ENCODE peak calls at places on chromosomes 1 and 21, in eight cellular contexts. One of them, this sample, is unnamed.
A peak's percentile ranks its signal among the peaks of the same experiment; 100 is the strongest.

GRCh38 chr1:42752284-42752683 is 12.2 kb upstream of the CLDN19 start:
- DNase-seq in fibroblast of lung: no peak
- DNase-seq in psoas muscle: no peak
- DNase-seq in pancreas: no peak
- DNase-seq in right atrium auricular region: no peak
- DNase-seq in IMR-90: no peak
- DNase-seq in mammary epithelial cell: no peak
- DNase-seq in cardiac fibroblast: no peak
- DNase-seq in this sample: no peak

GRCh38 chr1:167904641-167905040 is 9.3 kb downstream of the ADCY10 start:
- DNase-seq in fibroblast of lung: peak; percentile 72
- DNase-seq in psoas muscle: no peak
- DNase-seq in pancreas: no peak
- DNase-seq in right atrium auricular region: no peak
- DNase-seq in IMR-90: peak; percentile 93
- DNase-seq in mammary epithelial cell: peak; percentile 32
- DNase-seq in cardiac fibroblast: peak; percentile 54
- DNase-seq in this sample: peak; percentile 64

GRCh38 chr1:186212574-186213224 is 162.4 kb downstream of the TPR start:
- DNase-seq in fibroblast of lung: peak; percentile 94
- DNase-seq in psoas muscle: no peak
- DNase-seq in pancreas: peak; percentile 22
- DNase-seq in right atrium auricular region: peak; percentile 63
- DNase-seq in IMR-90: peak; percentile 97
- DNase-seq in mammary epithelial cell: peak; percentile 74
- DNase-seq in cardiac fibroblast: peak; percentile 97
- DNase-seq in this sample: peak; percentile 99

GRCh38 chr1:23558140-23558871 is 995 bp downstream of the ID3 start:
- DNase-seq in fibroblast of lung: no peak
- DNase-seq in psoas muscle: peak; percentile 75
- DNase-seq in pancreas: peak; percentile 94
- DNase-seq in right atrium auricular region: no peak
- DNase-seq in IMR-90: peak; percentile 48
- DNase-seq in mammary epithelial cell: no peak
- DNase-seq in cardiac fibroblast: peak; percentile 77
- DNase-seq in this sample: peak; percentile 47

GRCh38 chr1:3069491-3070303 is 694 bp downstream of the PRDM16 start:
- DNase-seq in fibroblast of lung: peak; percentile 75
- DNase-seq in psoas muscle: peak; percentile 52
- DNase-seq in pancreas: peak; percentile 71
- DNase-seq in right atrium auricular region: no peak
- DNase-seq in IMR-90: peak; percentile 19
- DNase-seq in mammary epithelial cell: peak; percentile 11
- DNase-seq in cardiac fibroblast: peak; percentile 62
- DNase-seq in this sample: peak; percentile 57

GRCh38 chr1:98316286-98316685 is 345.2 kb upstream of the SNX7 start:
- DNase-seq in fibroblast of lung: peak; percentile 44
- DNase-seq in psoas muscle: no peak
- DNase-seq in pancreas: no peak
- DNase-seq in right atrium auricular region: no peak
- DNase-seq in IMR-90: peak; percentile 56
- DNase-seq in mammary epithelial cell: peak; percentile 46
- DNase-seq in cardiac fibroblast: peak; percentile 48
- DNase-seq in this sample: peak; percentile 43

GRCh38 chr1:83109692-83110091 is 889.2 kb downstream of the TTLL7 start:
- DNase-seq in fibroblast of lung: no peak
- DNase-seq in psoas muscle: no peak
- DNase-seq in pancreas: no peak
- DNase-seq in right atrium auricular region: no peak
- DNase-seq in IMR-90: no peak
- DNase-seq in mammary epithelial cell: no peak
- DNase-seq in cardiac fibroblast: no peak
- DNase-seq in this sample: no peak

GRCh38 chr21:15051652-15052554 is 12.9 kb downstream of the NRIP1 start:
- DNase-seq in fibroblast of lung: no peak
- DNase-seq in psoas muscle: no peak
- DNase-seq in pancreas: no peak
- DNase-seq in right atrium auricular region: no peak
- DNase-seq in IMR-90: peak; percentile 47
- DNase-seq in mammary epithelial cell: no peak
- DNase-seq in cardiac fibroblast: peak; percentile 45
- DNase-seq in this sample: peak; percentile 53

GRCh38 chr1:32984090-32984828 is 19.6 kb upstream of the RNF19B start:
- DNase-seq in fibroblast of lung: peak; percentile 73
- DNase-seq in psoas muscle: no peak
- DNase-seq in pancreas: no peak
- DNase-seq in right atrium auricular region: no peak
- DNase-seq in IMR-90: peak; percentile 74
- DNase-seq in mammary epithelial cell: no peak
- DNase-seq in cardiac fibroblast: peak; percentile 54
- DNase-seq in this sample: peak; percentile 52

GRCh38 chr1:29650041-29650400 is 413.7 kb downstream of the PTPRU start:
- DNase-seq in fibroblast of lung: no peak
- DNase-seq in psoas muscle: no peak
- DNase-seq in pancreas: no peak
- DNase-seq in right atrium auricular region: peak; percentile 7
- DNase-seq in IMR-90: no peak
- DNase-seq in mammary epithelial cell: no peak
- DNase-seq in cardiac fibroblast: no peak
- DNase-seq in this sample: no peak

GRCh38 chr1:171740987-171741871 is 636 bp downstream of the VAMP4 start:
- DNase-seq in fibroblast of lung: peak; percentile 27
- DNase-seq in psoas muscle: peak; percentile 69
- DNase-seq in pancreas: peak; percentile 21
- DNase-seq in right atrium auricular region: no peak
- DNase-seq in IMR-90: peak; percentile 25
- DNase-seq in mammary epithelial cell: peak; percentile 24
- DNase-seq in cardiac fibroblast: peak; percentile 50
- DNase-seq in this sample: peak; percentile 45

DNA sequence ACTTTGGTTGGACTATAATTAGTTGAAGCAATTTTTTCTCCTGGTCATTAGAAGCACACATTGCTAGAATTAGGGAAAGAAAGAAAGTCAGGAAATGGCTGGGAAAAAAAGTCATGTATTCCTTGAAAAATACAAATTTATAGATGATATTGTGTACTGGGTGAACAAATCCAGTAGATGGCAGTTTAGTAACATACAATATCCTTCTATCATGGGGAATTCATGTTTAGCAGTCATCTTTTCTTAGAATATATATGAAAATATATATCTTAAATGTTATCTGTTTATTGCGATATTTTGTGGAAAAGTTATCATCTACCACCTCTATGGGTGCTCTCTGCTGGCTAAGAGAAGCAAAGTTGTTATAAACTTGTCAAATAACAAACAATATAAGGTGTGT is 13.1 kb upstream of the ZRANB2 start:
- DNase-seq in fibroblast of lung: peak; percentile 60
- DNase-seq in psoas muscle: no peak
- DNase-seq in pancreas: no peak
- DNase-seq in right atrium auricular region: no peak
- DNase-seq in IMR-90: peak; percentile 45
- DNase-seq in mammary epithelial cell: no peak
- DNase-seq in cardiac fibroblast: peak; percentile 54
- DNase-seq in this sample: peak; percentile 65
- TF ChIP-seq CTCF in fibroblast of lung: peak; percentile 38
- TF ChIP-seq CTCF in psoas muscle: peak; percentile 37
- TF ChIP-seq CTCF in pancreas: peak; percentile 16
- TF ChIP-seq CTCF in right atrium auricular region: no peak
- TF ChIP-seq CTCF in IMR-90: peak; percentile 74
- TF ChIP-seq CTCF in mammary epithelial cell: peak; percentile 19
- TF ChIP-seq CTCF in cardiac fibroblast: peak; percentile 50
- TF ChIP-seq CTCF in this sample: peak; percentile 62

GRCh38 chr1:231134624-231135023 is 27.2 kb upstream of the TRIM67 start:
- DNase-seq in fibroblast of lung: no peak
- DNase-seq in psoas muscle: no peak
- DNase-seq in pancreas: no peak
- DNase-seq in right atrium auricular region: no peak
- DNase-seq in IMR-90: no peak
- DNase-seq in mammary epithelial cell: peak; percentile 46
- DNase-seq in cardiac fibroblast: no peak
- DNase-seq in this sample: no peak
- TF ChIP-seq CTCF in fibroblast of lung: no peak
- TF ChIP-seq CTCF in psoas muscle: no peak
- TF ChIP-seq CTCF in pancreas: no peak
- TF ChIP-seq CTCF in right atrium auricular region: no peak
- TF ChIP-seq CTCF in IMR-90: no peak
- TF ChIP-seq CTCF in mammary epithelial cell: no peak
- TF ChIP-seq CTCF in cardiac fibroblast: no peak
- TF ChIP-seq CTCF in this sample: no peak

DNA sequence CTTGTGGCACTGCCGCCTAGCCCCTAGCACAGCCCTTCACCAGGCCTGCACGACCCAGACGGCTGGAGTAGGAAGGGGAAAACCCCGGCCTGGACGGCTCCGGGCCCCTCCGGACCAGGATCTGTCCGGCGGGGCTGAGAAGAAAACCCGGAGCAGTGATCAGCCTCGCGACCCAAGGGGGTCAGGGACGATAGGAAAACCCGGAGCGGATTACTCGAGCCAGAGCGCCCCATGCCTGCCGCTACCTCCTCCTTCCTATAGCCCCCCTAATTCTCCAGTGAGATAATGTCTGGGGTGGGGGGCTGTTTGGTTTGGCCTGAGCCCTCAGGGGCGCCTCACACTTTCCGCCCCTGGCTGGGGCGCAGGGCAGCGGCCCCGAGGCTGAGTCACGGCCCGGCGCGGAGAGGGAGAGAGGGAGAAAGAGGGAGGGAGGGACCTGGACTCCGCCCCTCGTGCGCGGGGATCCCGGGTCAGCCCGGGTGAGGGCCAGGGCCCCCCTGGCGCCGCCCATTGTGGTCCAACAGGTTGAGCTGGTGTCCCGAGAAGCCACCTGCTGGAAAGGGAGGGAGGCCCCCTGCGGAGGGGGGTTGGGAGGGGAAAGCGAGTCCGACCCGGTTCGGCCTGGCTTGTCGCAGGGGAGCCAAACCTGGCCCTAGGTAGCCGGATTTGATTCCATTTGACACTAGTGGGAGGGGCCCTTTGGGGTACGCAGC is 1.7 kb upstream of the ZBTB7B start:
- DNase-seq in fibroblast of lung: peak; percentile 88
- DNase-seq in psoas muscle: peak; percentile 96
- DNase-seq in pancreas: peak; percentile 100
- DNase-seq in right atrium auricular region: peak; percentile 88
- DNase-seq in IMR-90: peak; percentile 77
- DNase-seq in mammary epithelial cell: peak; percentile 91
- DNase-seq in cardiac fibroblast: peak; percentile 88
- DNase-seq in this sample: peak; percentile 88
- TF ChIP-seq CTCF in fibroblast of lung: no peak
- TF ChIP-seq CTCF in psoas muscle: peak; percentile 2
- TF ChIP-seq CTCF in pancreas: no peak
- TF ChIP-seq CTCF in right atrium auricular region: peak; percentile 14
- TF ChIP-seq CTCF in IMR-90: peak; percentile 5
- TF ChIP-seq CTCF in mammary epithelial cell: no peak
- TF ChIP-seq CTCF in cardiac fibroblast: peak; percentile 2
- TF ChIP-seq CTCF in this sample: no peak

GRCh38 chr21:31802331-31802730 is 70.4 kb upstream of the SCAF4 start:
- DNase-seq in fibroblast of lung: no peak
- DNase-seq in psoas muscle: no peak
- DNase-seq in pancreas: no peak
- DNase-seq in right atrium auricular region: no peak
- DNase-seq in IMR-90: no peak
- DNase-seq in mammary epithelial cell: no peak
- DNase-seq in cardiac fibroblast: no peak
- DNase-seq in this sample: no peak

GRCh38 chr21:31798842-31799691 is 67.1 kb upstream of the SCAF4 start:
- DNase-seq in fibroblast of lung: no peak
- DNase-seq in psoas muscle: no peak
- DNase-seq in pancreas: no peak
- DNase-seq in right atrium auricular region: no peak
- DNase-seq in IMR-90: peak; percentile 22
- DNase-seq in mammary epithelial cell: peak; percentile 48
- DNase-seq in cardiac fibroblast: no peak
- DNase-seq in this sample: no peak

GRCh38 chr21:31801551-31802234 is 69.8 kb upstream of the SCAF4 start:
- DNase-seq in fibroblast of lung: no peak
- DNase-seq in psoas muscle: no peak
- DNase-seq in pancreas: no peak
- DNase-seq in right atrium auricular region: no peak
- DNase-seq in IMR-90: no peak
- DNase-seq in mammary epithelial cell: no peak
- DNase-seq in cardiac fibroblast: no peak
- DNase-seq in this sample: no peak

GRCh38 chr21:31803039-31804007 is 69.5 kb upstream of the HUNK start:
- DNase-seq in fibroblast of lung: no peak
- DNase-seq in psoas muscle: no peak
- DNase-seq in pancreas: no peak
- DNase-seq in right atrium auricular region: no peak
- DNase-seq in IMR-90: no peak
- DNase-seq in mammary epithelial cell: no peak
- DNase-seq in cardiac fibroblast: no peak
- DNase-seq in this sample: no peak

GRCh38 chr21:31804008-31804394 is 68.8 kb upstream of the HUNK start:
- DNase-seq in fibroblast of lung: no peak
- DNase-seq in psoas muscle: no peak
- DNase-seq in pancreas: no peak
- DNase-seq in right atrium auricular region: no peak
- DNase-seq in IMR-90: no peak
- DNase-seq in mammary epithelial cell: no peak
- DNase-seq in cardiac fibroblast: no peak
- DNase-seq in this sample: no peak
- TF ChIP-seq CTCF in fibroblast of lung: no peak
- TF ChIP-seq CTCF in psoas muscle: no peak
- TF ChIP-seq CTCF in pancreas: no peak
- TF ChIP-seq CTCF in right atrium auricular region: no peak
- TF ChIP-seq CTCF in IMR-90: no peak
- TF ChIP-seq CTCF in mammary epithelial cell: no peak
- TF ChIP-seq CTCF in cardiac fibroblast: no peak
- TF ChIP-seq CTCF in this sample: no peak

GRCh38 chr1:96596226-96596625 is 125.4 kb upstream of the PTBP2 start:
- DNase-seq in fibroblast of lung: peak; percentile 11
- DNase-seq in psoas muscle: no peak
- DNase-seq in pancreas: no peak
- DNase-seq in right atrium auricular region: no peak
- DNase-seq in IMR-90: peak; percentile 3
- DNase-seq in mammary epithelial cell: peak; percentile 21
- DNase-seq in cardiac fibroblast: peak; percentile 31
- DNase-seq in this sample: peak; percentile 53
- TF ChIP-seq CTCF in fibroblast of lung: peak; percentile 58
- TF ChIP-seq CTCF in psoas muscle: peak; percentile 52
- TF ChIP-seq CTCF in pancreas: no peak
- TF ChIP-seq CTCF in right atrium auricular region: no peak
- TF ChIP-seq CTCF in IMR-90: peak; percentile 31
- TF ChIP-seq CTCF in mammary epithelial cell: peak; percentile 69
- TF ChIP-seq CTCF in cardiac fibroblast: peak; percentile 72
- TF ChIP-seq CTCF in this sample: peak; percentile 78